ENCODE peak calls at places on chromosomes 6 and 20, in seven cellular contexts. H is GM04503, L is non-pigmented ciliary epithelial cell, Z is ELF-1, C is hepatocyte, M is left kidney, N is T-cell. A is an unnamed sample.

GRCh38 chr20:47489448-47489872 is 12.2 kb upstream of the NCOA3 start:
- DNase-seq in L (no peak), C (no peak), N (peak), H (no peak), Z (no peak), M (no peak), A (peak)

GRCh38 chr6:4004249-4004648 is 74.7 kb downstream of the FAM217A start:
- DNase-seq in H (no peak), L (no peak), N (no peak), M (no peak), Z (no peak), C (no peak), A (no peak)

GRCh38 chr20:4795394-4795793 is 73.7 kb downstream of the PRND start:
- DNase-seq in H (peak), C (no peak), Z (peak), L (peak), N (no peak), M (no peak), A (peak)

GRCh38 chr20:51275181-51275580 is 252.3 kb upstream of the KCNG1 start:
- DNase-seq in Z (no peak), M (no peak), N (no peak), H (no peak), L (no peak), C (no peak), A (no peak)

GRCh38 chr6:3876866-3877265 is 27.7 kb downstream of the FAM50B start:
- DNase-seq in L (no peak), Z (no peak), H (no peak), N (no peak), M (no peak), C (no peak), A (no peak)

GRCh38 chr6:168441434-168442391 is 729 bp downstream of the SMOC2 start:
- DNase-seq in C (no peak), N (no peak), Z (no peak), M (peak), L (no peak), H (no peak), A (no peak)

GRCh38 chr6:108694816-108695215 is 134.1 kb downstream of the FOXO3 start:
- DNase-seq in C (no peak), L (no peak), Z (no peak), M (no peak), N (no peak), H (no peak), A (no peak)

GRCh38 chr6:42783876-42784738 is 2.3 kb downstream of the BICRAL start:
- DNase-seq in Z (no peak), C (no peak), N (no peak), L (no peak), H (no peak), M (no peak), A (peak)

GRCh38 chr6:149150999-149151398 is 166.5 kb upstream of the TAB2 start:
- DNase-seq in L (no peak), N (no peak), M (no peak), H (no peak), Z (no peak), C (no peak), A (no peak)

GRCh38 chr6:166313255-166314070 is 5.3 kb upstream of the PRR18 start:
- DNase-seq in C (peak), M (peak), L (no peak), N (peak), Z (peak), H (no peak), A (peak)

GRCh38 chr6:41200296-41200900 is 551 bp downstream of the TREML2 start:
- DNase-seq in H (no peak), C (no peak), Z (peak), N (peak), L (no peak), M (peak), A (peak)

GRCh38 chr6:27124252-27124657 is 123.2 kb upstream of the PRSS16 start:
- DNase-seq in Z (no peak), C (no peak), H (no peak), N (no peak), M (no peak), L (no peak), A (no peak)

GRCh38 chr6:91299544-91300491 is 712.9 kb upstream of the MAP3K7 start:
- DNase-seq in C (peak), N (no peak), L (peak), M (peak), Z (peak), H (no peak), A (no peak)

GRCh38 chr6:108592371-108593337 is 31.9 kb downstream of the FOXO3 start:
- DNase-seq in H (peak), N (peak), M (peak), C (no peak), L (peak), Z (peak), A (peak)

GRCh38 chr6:3247255-3248146 is 11.2 kb upstream of the PSMG4 start:
- DNase-seq in L (peak), Z (peak), C (peak), H (no peak), N (no peak), M (peak), A (no peak)

A was measured in OCI-M1.